ENCODE peak calls at places on chromosomes 16 and 17, in four cellular contexts. M is HepG2, I is HCT116, F is K562. V is an unnamed sample.

GRCh38 chr16:3214904-3215600 is 19.9 kb downstream of the ZNF200 start:
- DNase-seq in M (no peak), I (no peak), F (no peak), V (no peak)

GRCh38 chr16:2720063-2720455 is at the start of gene PRSS27:
- DNase-seq in M (no peak), F (no peak), I (no peak), V (no peak)

GRCh38 chr17:69761767-69762321 is 313.2 kb upstream of the KCNJ16 start:
- DNase-seq in M (peak; percentile 9), F (no peak), I (no peak), V (peak; percentile 61)

GRCh38 chr17:41811549-41812175 is at the start of gene P3H4:
- DNase-seq in F (peak; percentile 71), M (peak; percentile 60), I (peak; percentile 44), V (peak; percentile 47)

GRCh38 chr17:61267847-61268246 is 131.8 kb upstream of the TBX2 start:
- DNase-seq in F (no peak), I (no peak), M (no peak), V (no peak)

GRCh38 chr17:60173304-60173807 is 23.6 kb downstream of the CA4 start:
- DNase-seq in I (no peak), F (no peak), M (no peak), V (no peak)

GRCh38 chr16:59773330-59773729 is 1039.2 kb upstream of the GOT2 start:
- DNase-seq in M (no peak), I (no peak), F (no peak), V (no peak)

GRCh38 chr16:62225675-62226074 is 189.4 kb upstream of the CDH8 start:
- DNase-seq in M (peak; percentile 76), F (peak; percentile 74), I (no peak), V (peak; percentile 12)

GRCh38 chr16:15907863-15908478 is 19.6 kb upstream of the CEP20 start:
- DNase-seq in F (peak; percentile 85), I (peak; percentile 91), M (peak; percentile 89), V (no peak)

GRCh38 chr16:81686391-81687182 is 92.5 kb upstream of the PLCG2 start:
- DNase-seq in F (peak; percentile 8), M (no peak), I (no peak), V (no peak)

GRCh38 chr16:20073203-20074088 is at the start of gene GPR139:
- DNase-seq in F (no peak), I (no peak), M (no peak), V (no peak)

GRCh38 chr16:35298460-35299243 is 1839.2 kb downstream of the TP53TG3F start:
- DNase-seq in M (no peak), I (no peak), F (no peak), V (no peak)

GRCh38 chr16:75287708-75288107 is 36.3 kb upstream of the BCAR1 start:
- DNase-seq in F (peak; percentile 61), M (no peak), I (no peak), V (no peak)

GRCh38 chr17:81471804-81472456 is 40.7 kb downstream of the ACTG1 start:
- DNase-seq in M (peak; percentile 42), F (peak; percentile 95), I (peak; percentile 99), V (no peak)
- H3K27ac ChIP-seq in M (no peak overlapping the region), F (peak overlapping the region; percentile 81), I (peak overlapping the region; percentile 59), V (no peak overlapping the region)

GRCh38 chr17:40727447-40728231 is 24.1 kb upstream of the KRT24 start:
- DNase-seq in M (no peak), F (no peak), I (no peak), V (no peak)
- TF ChIP-seq TCF7L2 in M (no peak), F (no peak), I (no peak), V (no peak)

GRCh38 chr17:40551091-40551873 is 14.0 kb downstream of the CCR7 start:
- DNase-seq in M (peak; percentile 100), F (peak; percentile 3), I (no peak), V (peak; percentile 38)
- H3K27ac ChIP-seq in M (peak overlapping the region; percentile 85), F (no peak overlapping the region), I (no peak overlapping the region), V (no peak overlapping the region)

GRCh38 chr17:4147751-4148310 is 4.8 kb downstream of the CYB5D2 start:
- DNase-seq in F (no peak), M (no peak), I (no peak), V (no peak)
- TF ChIP-seq TCF7L2 in F (no peak), M (no peak), I (no peak), V (no peak)

V was measured in Panc1.